ENCODE peak calls at places on chromosomes 3 and 15, in four cellular contexts. Y is activated naive CD8-positive, alpha-beta T cell treated with anti-CD3 and anti-CD28 coated beads for 36 hours; V is NCI-H1105; E is T-helper 9 cell. L is an unnamed sample.

GRCh38 chr3:156605686-156606605 is 51.0 kb upstream of the SSR3 start:
- DNase-seq in Y (no peak), V (no peak), E (no peak), L (no peak)

GRCh38 chr3:179421500-179421899 is 29.8 kb downstream of the GNB4 start:
- DNase-seq in Y (no peak), V (no peak), E (no peak), L (no peak)

GRCh38 chr3:75242012-75242411 is 422.1 kb upstream of the FRG2C start:
- DNase-seq in Y (no peak), V (no peak), E (no peak), L (no peak)

GRCh38 chr15:22778796-22779195 is 7.6 kb upstream of the NIPA1 start:
- DNase-seq in Y (no peak), V (no peak), E (no peak), L (no peak)

GRCh38 chr15:27686376-27686775 is 412.7 kb downstream of the OCA2 start:
- DNase-seq in Y (no peak), V (no peak), E (no peak), L (no peak)

GRCh38 chr15:41501961-41502786 is 8.5 kb downstream of the ITPKA start:
- DNase-seq in Y (peak; percentile 36), V (no peak), E (peak; percentile 31), L (peak; percentile 67)

GRCh38 chr3:143171656-143172055 is 52.1 kb downstream of the CHST2 start:
- DNase-seq in Y (no peak), V (no peak), E (no peak), L (no peak)

GRCh38 chr3:189260556-189261493 is 89.1 kb downstream of the TPRG1 start:
- DNase-seq in Y (no peak), V (no peak), E (no peak), L (no peak)

GRCh38 chr3:73485877-73486311 is 138.8 kb downstream of the PDZRN3 start:
- DNase-seq in Y (no peak), V (no peak), E (no peak), L (no peak)

GRCh38 chr3:177451940-177452484 is 254.7 kb upstream of the TBL1XR1 start:
- DNase-seq in Y (no peak), V (no peak), E (no peak), L (no peak)

GRCh38 chr3:138051946-138052802 is 42.2 kb downstream of the CLDN18 start:
- DNase-seq in Y (peak; percentile 15), V (peak; percentile 52), E (no peak), L (peak; percentile 30)

GRCh38 chr3:183253364-183253960 is 409 bp downstream of the B3GNT5 start:
- DNase-seq in Y (peak; percentile 32), V (peak; percentile 54), E (no peak), L (peak; percentile 44)

GRCh38 chr3:31531465-31531991 is 1.2 kb upstream of the STT3B start:
- DNase-seq in Y (no peak), V (no peak), E (no peak), L (no peak)

GRCh38 chr15:79433610-79434009 is 1.5 kb downstream of the MINAR1 start:
- DNase-seq in Y (no peak), V (no peak), E (no peak), L (no peak)

GRCh38 chr3:775178-775885 is 317.5 kb upstream of the CNTN6 start:
- DNase-seq in Y (no peak), V (no peak), E (no peak), L (no peak)

GRCh38 chr15:101189708-101190107 is 62.1 kb downstream of the CHSY1 start:
- DNase-seq in Y (no peak), V (no peak), E (no peak), L (no peak)

GRCh38 chr15:31271706-31272557 is 54.7 kb upstream of the KLF13 start:
- DNase-seq in Y (no peak), V (no peak), E (no peak), L (no peak)

GRCh38 chr15:86929461-86929860 is 849.8 kb downstream of the AGBL1 start:
- DNase-seq in Y (no peak), V (no peak), E (no peak), L (no peak)

GRCh38 chr15:67955256-67955655 is 98.9 kb upstream of the PIAS1 start:
- DNase-seq in Y (no peak), V (no peak), E (no peak), L (no peak)

GRCh38 chr3:175777495-175777894 is 918.4 kb downstream of the NAALADL2 start:
- DNase-seq in Y (no peak), V (no peak), E (no peak), L (no peak)

GRCh38 chr3:44058022-44058867 is 183.4 kb upstream of the TOPAZ1 start:
- DNase-seq in Y (peak; percentile 32), V (no peak), E (no peak), L (peak; percentile 33)

GRCh38 chr15:97114900-97115763 is 784.6 kb downstream of the NR2F2 start:
- DNase-seq in Y (no peak), V (no peak), E (no peak), L (no peak)

GRCh38 chr3:182818296-182818978 is 25.1 kb downstream of the ATP11B start:
- DNase-seq in Y (no peak), V (no peak), E (no peak), L (no peak)

GRCh38 chr15:67520976-67521769 is at the start of gene C15orf61:
- DNase-seq in Y (peak; percentile 92), V (peak; percentile 93), E (peak; percentile 75), L (peak; percentile 89)

GRCh38 chr15:66224946-66225345 is 28.6 kb downstream of the MEGF11 start:
- DNase-seq in Y (no peak), V (peak; percentile 92), E (no peak), L (no peak)

GRCh38 chr15:91291673-91292072 is 191.6 kb downstream of the SV2B start:
- DNase-seq in Y (peak; percentile 5), V (no peak), E (no peak), L (no peak)

GRCh38 chr3:127541320-127541719 is 49.2 kb downstream of the TPRA1 start:
- DNase-seq in Y (no peak), V (no peak), E (no peak), L (no peak)

GRCh38 chr15:29216955-29217354 is 52.7 kb downstream of the NSMCE3 start:
- DNase-seq in Y (no peak), V (no peak), E (no peak), L (no peak)

GRCh38 chr3:47261301-47261700 is 21.3 kb downstream of the KIF9 start:
- DNase-seq in Y (no peak), V (no peak), E (no peak), L (no peak)

GRCh38 chr3:69248394-69248793 is 126.0 kb upstream of the LMOD3 start:
- DNase-seq in Y (no peak), V (no peak), E (no peak), L (no peak)

GRCh38 chr15:71596672-71597071 is 213.7 kb upstream of the NR2E3 start:
- DNase-seq in Y (no peak), V (no peak), E (no peak), L (no peak)

GRCh38 chr3:49133226-49133951 is 539 bp upstream of the LAMB2 start:
- DNase-seq in Y (no peak), V (peak; percentile 59), E (no peak), L (no peak)

GRCh38 chr3:159245871-159246270 is 444.0 kb downstream of the MFSD1 start:
- DNase-seq in Y (no peak), V (no peak), E (no peak), L (no peak)

GRCh38 chr3:83438177-83438576 is 1520.6 kb upstream of the CADM2 start:
- DNase-seq in Y (no peak), V (no peak), E (no peak), L (no peak)

GRCh38 chr3:115789480-115789879 is 166.2 kb downstream of the GAP43 start:
- DNase-seq in Y (no peak), V (no peak), E (no peak), L (no peak)

GRCh38 chr3:13316603-13317002 is 103.5 kb downstream of the NUP210 start:
- DNase-seq in Y (no peak), V (no peak), E (no peak), L (no peak)

GRCh38 chr3:51621091-51621892 is 49.8 kb upstream of the TEX264 start:
- DNase-seq in Y (no peak), V (no peak), E (no peak), L (no peak)

GRCh38 chr3:63766261-63766660 is 52.8 kb upstream of the C3orf49 start:
- DNase-seq in Y (no peak), V (no peak), E (no peak), L (no peak)

GRCh38 chr15:83850846-83851245 is 196.9 kb downstream of the ADAMTSL3 start:
- DNase-seq in Y (no peak), V (no peak), E (no peak), L (no peak)